ENCODE peak calls at places on chromosome 7, in five cellular contexts. One of them, this sample, is unnamed.

GRCh38 chr7:150376560-150376959 is 2.6 kb upstream of the ZNF775 start:
- DNase-seq in body of pancreas: no peak
- DNase-seq in glutamatergic neuron: no peak
- DNase-seq in choroid plexus epithelial cell: no peak
- DNase-seq in LoVo: no peak
- DNase-seq in this sample: no peak

GRCh38 chr7:18780266-18780665 is 284.7 kb downstream of the HDAC9 start:
- DNase-seq in choroid plexus epithelial cell: no peak
- DNase-seq in glutamatergic neuron: no peak
- DNase-seq in LoVo: no peak
- DNase-seq in body of pancreas: no peak
- DNase-seq in this sample: no peak

GRCh38 chr7:24756989-24757798 is at the start of gene GSDME:
- DNase-seq in body of pancreas: peak
- DNase-seq in LoVo: no peak
- DNase-seq in choroid plexus epithelial cell: peak
- DNase-seq in glutamatergic neuron: peak
- DNase-seq in this sample: no peak

GRCh38 chr7:134660961-134661376 is 14.3 kb downstream of the BPGM start:
- DNase-seq in body of pancreas: no peak
- DNase-seq in glutamatergic neuron: no peak
- DNase-seq in LoVo: no peak
- DNase-seq in choroid plexus epithelial cell: peak
- DNase-seq in this sample: no peak

GRCh38 chr7:139823855-139824670 is 5.0 kb upstream of the TBXAS1 start:
- DNase-seq in body of pancreas: no peak
- DNase-seq in LoVo: no peak
- DNase-seq in glutamatergic neuron: no peak
- DNase-seq in choroid plexus epithelial cell: peak
- DNase-seq in this sample: no peak

GRCh38 chr7:84178013-84178412 is 16.6 kb downstream of the SEMA3A start:
- DNase-seq in glutamatergic neuron: no peak
- DNase-seq in choroid plexus epithelial cell: no peak
- DNase-seq in LoVo: peak
- DNase-seq in body of pancreas: no peak
- DNase-seq in this sample: no peak

GRCh38 chr7:159272739-159273138 is 128.1 kb upstream of the VIPR2 start:
- DNase-seq in body of pancreas: no peak
- DNase-seq in glutamatergic neuron: no peak
- DNase-seq in choroid plexus epithelial cell: no peak
- DNase-seq in LoVo: no peak
- DNase-seq in this sample: no peak

GRCh38 chr7:16801111-16801542 is 3.7 kb downstream of the AGR2 start:
- DNase-seq in LoVo: peak
- DNase-seq in glutamatergic neuron: no peak
- DNase-seq in body of pancreas: no peak
- DNase-seq in choroid plexus epithelial cell: peak
- DNase-seq in this sample: no peak

GRCh38 chr7:45574521-45575500 is 643 bp downstream of the ADCY1 start:
- DNase-seq in LoVo: peak
- DNase-seq in glutamatergic neuron: peak
- DNase-seq in choroid plexus epithelial cell: peak
- DNase-seq in body of pancreas: peak
- DNase-seq in this sample: no peak

GRCh38 chr7:78019457-78020130 is 221.0 kb downstream of the PHTF2 start:
- DNase-seq in choroid plexus epithelial cell: peak
- DNase-seq in glutamatergic neuron: peak
- DNase-seq in body of pancreas: peak
- DNase-seq in LoVo: peak
- DNase-seq in this sample: peak

GRCh38 chr7:157228864-157229422 is 90.2 kb downstream of the UBE3C start:
- DNase-seq in glutamatergic neuron: peak
- DNase-seq in LoVo: no peak
- DNase-seq in body of pancreas: no peak
- DNase-seq in choroid plexus epithelial cell: peak
- DNase-seq in this sample: no peak

GRCh38 chr7:139889186-139889871 is 60.3 kb downstream of the TBXAS1 start:
- DNase-seq in glutamatergic neuron: no peak
- DNase-seq in body of pancreas: no peak
- DNase-seq in choroid plexus epithelial cell: no peak
- DNase-seq in LoVo: no peak
- DNase-seq in this sample: no peak

GRCh38 chr7:28298870-28299484 is 113.3 kb upstream of the CREB5 start:
- DNase-seq in body of pancreas: peak
- DNase-seq in LoVo: peak
- DNase-seq in glutamatergic neuron: peak
- DNase-seq in choroid plexus epithelial cell: peak
- DNase-seq in this sample: no peak

GRCh38 chr7:155298288-155298833 is 683 bp downstream of the INSIG1 start:
- DNase-seq in choroid plexus epithelial cell: no peak
- DNase-seq in LoVo: no peak
- DNase-seq in glutamatergic neuron: peak
- DNase-seq in body of pancreas: no peak
- DNase-seq in this sample: no peak

GRCh38 chr7:35253680-35254495 is at the start of gene TBX20:
- DNase-seq in choroid plexus epithelial cell: no peak
- DNase-seq in glutamatergic neuron: peak
- DNase-seq in LoVo: no peak
- DNase-seq in body of pancreas: peak
- DNase-seq in this sample: no peak

This sample was measured in lung.